ENCODE peak calls at places on chromosome 12, in six cellular contexts. T is cardiac muscle cell, H is GM23248, M is Karpas-422, G is tibial artery, P is mucosa of descending colon. E is an unnamed sample. For H3K4me1, the result is how much of the 10 kb centered on the place peaks cover.

GRCh38 chr12:68406134-68406576 is 74.0 kb upstream of the MDM1 start:
- DNase-seq in H (peak), P (peak), G (peak), T (peak), M (no peak), E (peak)

GRCh38 chr12:76428117-76428516 is 79.9 kb upstream of the BBS10 start:
- DNase-seq in T (no peak), G (no peak), P (no peak), M (no peak), H (no peak), E (no peak)

GRCh38 chr12:21881950-21882349 is 59.3 kb downstream of the ABCC9 start:
- DNase-seq in H (no peak), T (peak), P (no peak), M (no peak), G (no peak), E (no peak)

GRCh38 chr12:11861864-11862600 is 208.7 kb upstream of the BCL2L14 start:
- DNase-seq in G (no peak), P (no peak), H (no peak), M (no peak), T (no peak), E (no peak)

GRCh38 chr12:28320353-28320752 is 130.1 kb downstream of the CCDC91 start:
- DNase-seq in P (no peak), G (no peak), T (no peak), M (no peak), H (no peak), E (no peak)

GRCh38 chr12:103794814-103795213 is 46.2 kb downstream of the NT5DC3 start:
- DNase-seq in H (no peak), T (no peak), M (no peak), G (no peak), P (no peak), E (no peak)

GRCh38 chr12:76711241-76711640 is 52.7 kb upstream of the ZDHHC17 start:
- DNase-seq in G (no peak), T (no peak), M (no peak), P (no peak), H (peak), E (no peak)

GRCh38 chr12:107395817-107396216 is 289.8 kb upstream of the PWP1 start:
- DNase-seq in M (no peak), T (no peak), G (no peak), H (no peak), P (no peak), E (no peak)

GRCh38 chr12:22543246-22544037 is 900 bp downstream of the C2CD5 start:
- DNase-seq in G (no peak), M (peak), T (peak), H (peak), P (peak), E (peak)

GRCh38 chr12:44286336-44286735 is 450.5 kb downstream of the TMEM117 start:
- DNase-seq in M (no peak), T (peak), G (no peak), H (peak), P (no peak), E (no peak)

GRCh38 chr12:58540480-58541299 is 379.6 kb downstream of the LRIG3 start:
- DNase-seq in T (peak), H (peak), M (peak), P (peak), G (peak), E (peak)

GRCh38 chr12:92121826-92122225 is 23.8 kb downstream of the BTG1 start:
- DNase-seq in G (no peak), M (no peak), T (no peak), P (no peak), H (no peak), E (no peak)

GRCh38 chr12:25252946-25253345 is 2.2 kb upstream of the KRAS start:
- DNase-seq in T (no peak), G (no peak), M (peak), P (no peak), H (no peak), E (no peak)

GRCh38 chr12:48818831-48819590 is 715 bp downstream of the CACNB3 start:
- DNase-seq in H (peak), G (no peak), P (no peak), T (peak), M (peak), E (peak)

GRCh38 chr12:110501378-110501721 is 561 bp downstream of the VPS29 start:
- DNase-seq in M (peak), T (peak), P (peak), G (peak), H (peak), E (no peak)

GRCh38 chr12:82359115-82359478 is 768 bp downstream of the METTL25 start:
- DNase-seq in G (no peak), P (peak), H (peak), M (peak), T (peak), E (no peak)

GRCh38 chr12:104423809-104424208 is 32.9 kb upstream of the CHST11 start:
- DNase-seq in T (no peak), H (no peak), P (no peak), M (no peak), G (no peak), E (no peak)

GRCh38 chr12:103964805-103965204 is 867 bp upstream of the TDG start:
- DNase-seq in T (no peak), M (no peak), G (no peak), H (peak), P (no peak), E (no peak)

GRCh38 chr12:120101182-120101581 is 15.4 kb downstream of the RAB35 start:
- DNase-seq in G (no peak), M (no peak), P (no peak), T (no peak), H (no peak), E (no peak)

GRCh38 chr12:67578976-67579661 is 69.4 kb upstream of the DYRK2 start:
- DNase-seq in G (no peak), T (peak), H (peak), M (no peak), P (no peak), E (no peak)

GRCh38 chr12:5967645-5968415 is 22.8 kb upstream of the ANO2 start:
- DNase-seq in H (no peak), G (no peak), M (no peak), T (no peak), P (no peak), E (no peak)

GRCh38 chr12:129335773-129336172 is 482.5 kb downstream of the GLT1D1 start:
- DNase-seq in G (no peak), P (no peak), T (no peak), M (no peak), H (no peak), E (no peak)

GRCh38 chr12:105713901-105714300 is 383.4 kb downstream of the C12orf75 start:
- DNase-seq in H (no peak), G (no peak), P (no peak), T (no peak), M (no peak), E (no peak)

GRCh38 chr12:2034633-2035420 is 18.0 kb upstream of the CACNA1C start:
- DNase-seq in M (peak), P (peak), T (peak), H (peak), G (peak), E (peak)

GRCh38 chr12:119988440-119988787 is 622 bp upstream of the BICDL1 start:
- DNase-seq in G (no peak), P (no peak), H (peak), M (no peak), T (peak), E (no peak)

GRCh38 chr12:54139030-54139429 is 49.8 kb downstream of the SMUG1 start:
- DNase-seq in H (peak), T (no peak), G (no peak), P (no peak), M (peak), E (no peak)

GRCh38 chr12:2294651-2295475 is 242.1 kb downstream of the CACNA1C start:
- DNase-seq in T (peak), G (peak), P (no peak), H (peak), M (no peak), E (peak)

GRCh38 chr12:37565112-37565511 is 751.5 kb upstream of the ALG10B start:
- DNase-seq in P (no peak), G (no peak), M (no peak), T (no peak), H (no peak), E (no peak)

GRCh38 chr12:29148065-29148957 is 767 bp upstream of the FAR2 start:
- DNase-seq in P (peak), M (no peak), G (no peak), H (peak), T (peak), E (peak)

GRCh38 chr12:109144224-109144623 is 27.8 kb downstream of the ACACB start:
- DNase-seq in T (no peak), M (no peak), G (peak), P (no peak), H (no peak), E (no peak)

GRCh38 chr12:109139360-109139759 is 23.0 kb downstream of the ACACB start:
- DNase-seq in M (no peak), G (peak), H (no peak), P (no peak), T (no peak), E (no peak)

GRCh38 chr12:109137055-109137454 is 20.7 kb downstream of the ACACB start:
- DNase-seq in T (no peak), P (no peak), H (no peak), M (no peak), G (no peak), E (no peak)

GRCh38 chr12:109140560-109140959 is 24.2 kb downstream of the ACACB start:
- DNase-seq in M (no peak), P (no peak), H (no peak), G (no peak), T (no peak), E (no peak)

GRCh38 chr12:109139791-109140190 is 23.4 kb downstream of the ACACB start:
- DNase-seq in P (no peak), H (no peak), T (no peak), G (peak), M (no peak), E (no peak)
- H3K4me3 ChIP-seq in P (no peak), H (no peak), T (no peak), G (no peak), M (no peak), E (no peak)

GRCh38 chr12:101856030-101856429 is 21.4 kb upstream of the DRAM1 start:
- DNase-seq in T (no peak), G (no peak), M (no peak), P (no peak), H (no peak), E (no peak)

GRCh38 chr12:101857043-101857558 is 20.3 kb upstream of the DRAM1 start:
- DNase-seq in G (no peak), M (no peak), P (no peak), T (peak), H (peak), E (no peak)

GRCh38 chr12:101855364-101855884 is 22.0 kb upstream of the DRAM1 start:
- DNase-seq in P (no peak), G (no peak), H (peak), T (no peak), M (no peak), E (no peak)

GRCh38 chr12:101852998-101853397 is 22.2 kb upstream of the GNPTAB start:
- DNase-seq in M (no peak), H (no peak), G (no peak), P (no peak), T (no peak), E (no peak)

GRCh38 chr12:101854747-101855146 is 22.6 kb upstream of the DRAM1 start:
- DNase-seq in G (no peak), H (no peak), T (no peak), M (peak), P (no peak), E (no peak)
- H3K4me1 ChIP-seq in G (under half), H (under half), T (under half), M (under half), P (under half), E (under half)

GRCh38 chr12:4825139-4825858 is 84.4 kb upstream of the KCNA1 start:
- DNase-seq in T (peak), H (no peak), M (no peak), G (no peak), P (no peak), E (no peak)
- H3K4me3 ChIP-seq in T (no peak), H (no peak), M (no peak), G (no peak), P (no peak), E (no peak)

DNA sequence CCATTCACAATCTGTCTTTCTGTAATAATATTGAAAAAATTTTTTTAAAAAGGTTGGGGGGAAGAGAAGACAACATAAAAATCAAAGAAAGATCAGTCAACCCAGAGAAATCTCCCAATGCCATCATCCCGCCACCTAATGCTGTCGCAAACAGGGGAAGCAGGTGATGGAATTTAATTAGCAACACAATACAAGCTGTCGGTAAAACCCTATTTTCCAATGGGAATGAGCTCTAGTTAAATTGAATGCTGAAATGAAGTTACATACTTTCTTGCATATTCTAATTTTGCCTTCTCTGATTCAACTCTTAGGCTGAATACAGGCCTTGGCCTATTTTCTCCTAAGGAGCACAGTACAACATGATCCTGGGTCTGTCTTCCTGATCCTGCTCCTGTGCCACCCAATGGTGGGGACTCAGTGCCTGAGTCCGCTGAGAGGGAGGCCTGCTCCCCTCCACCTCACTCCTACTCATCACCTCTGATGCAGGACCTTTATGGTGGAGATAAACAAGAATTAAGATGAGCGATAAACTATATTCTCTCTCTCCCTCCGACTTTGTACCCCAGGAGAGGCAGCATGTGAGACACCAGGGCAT is 238.9 kb downstream of the GXYLT1 start:
- DNase-seq in T (no peak), H (no peak), G (no peak), M (no peak), P (no peak), E (no peak)
- H3K4me1 ChIP-seq in T (under half), H (under half), G (under half), M (under half), P (under half), E (under half)

GRCh38 chr12:63843613-63844390 is 698 bp upstream of the SRGAP1 start:
- DNase-seq in T (peak), H (peak), P (peak), M (peak), G (peak), E (peak)
- H3K4me3 ChIP-seq in T (peak), H (peak), P (peak), M (peak), G (peak), E (peak)

GRCh38 chr12:56716933-56717880 is 7.9 kb downstream of the NACA start:
- DNase-seq in H (no peak), M (no peak), T (no peak), P (no peak), G (peak), E (peak)

GRCh38 chr12:56719056-56719455 is 6.0 kb downstream of the NACA start:
- DNase-seq in G (peak), T (no peak), M (no peak), P (no peak), H (no peak), E (no peak)

GRCh38 chr12:56716458-56716857 is 8.6 kb downstream of the NACA start:
- DNase-seq in T (no peak), P (no peak), H (no peak), M (no peak), G (peak), E (peak)

GRCh38 chr12:56718636-56719035 is 6.5 kb downstream of the NACA start:
- DNase-seq in P (no peak), G (peak), H (no peak), T (no peak), M (no peak), E (peak)

DNA sequence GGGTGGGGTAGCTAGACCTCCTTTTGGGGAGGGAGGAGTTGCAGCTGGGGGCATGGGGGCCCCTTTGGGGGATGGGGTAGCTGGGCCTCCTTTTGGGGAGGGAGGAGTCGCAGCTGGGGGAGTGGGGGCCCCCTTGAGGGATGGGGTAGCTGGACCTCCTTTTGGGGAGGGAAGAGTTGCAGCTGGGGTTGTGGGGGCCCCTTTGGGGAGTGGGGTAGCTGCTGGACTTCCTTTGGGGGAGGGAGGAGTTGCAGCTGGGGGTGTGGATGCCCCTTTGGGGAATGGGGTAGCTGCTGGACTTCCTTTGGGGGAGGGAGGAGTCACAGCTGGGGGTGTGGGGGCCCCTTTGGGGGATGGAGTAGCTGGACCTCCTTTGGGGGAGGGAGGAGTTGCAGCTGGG is 6.9 kb downstream of the NACA start:
- DNase-seq in H (no peak), P (no peak), T (no peak), M (no peak), G (peak), E (peak)
- H3K4me1 ChIP-seq in H (under half), P (under half), T (under half), M (half or more), G (half or more), E (under half)

GRCh38 chr12:100717733-100718067 is 76.9 kb upstream of the ANO4 start:
- DNase-seq in P (no peak), H (peak), M (no peak), G (no peak), T (peak), E (no peak)
- H3K4me3 ChIP-seq in P (no peak), H (peak), M (no peak), G (peak), T (peak), E (no peak)